ENCODE peak calls at places on chromosomes 13 and 19, in four cellular contexts. Q is stimulated activated CD8-positive, alpha-beta memory T cell treated with anti-CD3 and anti-CD28 coated beads, Interleukin-12 subunit alpha, Interleukin-12 subunit beta, amount 100 ng/mL, for 4 hours; N is T-helper 17 cell; I is amniotic epithelial cell. Z is an unnamed sample.

GRCh38 chr19:55554749-55555152 is 9.4 kb upstream of the SBK3 start:
- DNase-seq in Q (no peak), I (no peak), N (no peak), Z (no peak)

GRCh38 chr19:49073514-49074378 is 1.2 kb upstream of the KCNA7 start:
- DNase-seq in I (no peak), Q (no peak), N (no peak), Z (peak; percentile 40)

GRCh38 chr19:6590458-6591319 is at the start of gene CD70:
- DNase-seq in I (no peak), Q (peak; percentile 20), N (peak; percentile 38), Z (no peak)

GRCh38 chr13:77325371-77325941 is 1.4 kb downstream of the MYCBP2 start:
- DNase-seq in I (no peak), Q (no peak), N (no peak), Z (peak; percentile 4)

GRCh38 chr13:21465710-21466160 is 6.6 kb upstream of the ZDHHC20 start:
- DNase-seq in Q (no peak), N (no peak), I (no peak), Z (peak; percentile 91)

GRCh38 chr13:52862358-52863206 is 14.1 kb upstream of the PCDH8 start:
- DNase-seq in Q (no peak), I (no peak), N (no peak), Z (peak; percentile 74)

GRCh38 chr13:99133230-99133629 is 67.4 kb upstream of the UBAC2 start:
- DNase-seq in N (no peak), Q (no peak), I (no peak), Z (no peak)

GRCh38 chr13:27199691-27200090 is 28.1 kb upstream of the USP12 start:
- DNase-seq in N (no peak), Q (no peak), I (no peak), Z (no peak)

GRCh38 chr13:27599096-27599495 is 21.2 kb downstream of the LNX2 start:
- DNase-seq in Q (no peak), N (no peak), I (no peak), Z (no peak)

GRCh38 chr13:47929156-47929555 is 71.9 kb downstream of the SUCLA2 start:
- DNase-seq in N (no peak), I (no peak), Q (no peak), Z (no peak)

GRCh38 chr19:28497137-28497536 is 715.8 kb downstream of the UQCRFS1 start:
- DNase-seq in N (no peak), I (no peak), Q (no peak), Z (no peak)

GRCh38 chr19:13281567-13282291 is 131.5 kb downstream of the IER2 start:
- DNase-seq in N (no peak), I (no peak), Q (no peak), Z (no peak)

GRCh38 chr13:48891586-48891985 is 84.1 kb upstream of the FNDC3A start:
- DNase-seq in N (no peak), I (peak; percentile 75), Q (no peak), Z (no peak)

GRCh38 chr19:37905936-37906867 is at the start of gene WDR87:
- DNase-seq in N (peak; percentile 38), I (no peak), Q (peak; percentile 8), Z (peak; percentile 73)

GRCh38 chr19:33717878-33718277 is 78.8 kb upstream of the KCTD15 start:
- DNase-seq in N (no peak), I (no peak), Q (no peak), Z (no peak)

GRCh38 chr13:28568286-28568685 is 73.4 kb upstream of the FLT1 start:
- DNase-seq in I (no peak), N (no peak), Q (no peak), Z (peak; percentile 50)

GRCh38 chr19:55594996-55595530 is 4.3 kb downstream of the FIZ1 start:
- DNase-seq in I (peak; percentile 25), N (no peak), Q (no peak), Z (no peak)

GRCh38 chr19:38675611-38676010 is 28.2 kb downstream of the ACTN4 start:
- DNase-seq in Q (no peak), I (no peak), N (no peak), Z (peak; percentile 30)

GRCh38 chr13:28679628-28680027 is 20.7 kb downstream of the POMP start:
- DNase-seq in Q (no peak), N (no peak), I (peak; percentile 29), Z (peak; percentile 64)

GRCh38 chr13:78958019-78958418 is 299.1 kb upstream of the OBI1 start:
- DNase-seq in N (no peak), I (no peak), Q (no peak), Z (no peak)

GRCh38 chr13:75908137-75908536 is 272.0 kb downstream of the LMO7 start:
- DNase-seq in N (no peak), I (no peak), Q (no peak), Z (no peak)

GRCh38 chr19:45250216-45250831 is 747 bp upstream of the MARK4 start:
- DNase-seq in Q (no peak), I (no peak), N (no peak), Z (no peak)

GRCh38 chr13:76925115-76925514 is 23.2 kb upstream of the ACOD1 start:
- DNase-seq in N (no peak), Q (no peak), I (no peak), Z (no peak)

GRCh38 chr13:48579167-48579918 is 46.5 kb upstream of the RCBTB2 start:
- DNase-seq in I (no peak), N (no peak), Q (no peak), Z (no peak)

GRCh38 chr19:18373892-18374629 is 11.9 kb upstream of the GDF15 start:
- DNase-seq in Q (peak; percentile 52), N (no peak), I (peak; percentile 99), Z (peak; percentile 81)

GRCh38 chr13:33487575-33488243 is 202.2 kb upstream of the STARD13 start:
- DNase-seq in I (peak; percentile 62), N (no peak), Q (no peak), Z (peak; percentile 45)

GRCh38 chr13:113044431-113045114 is 61.0 kb upstream of the F7 start:
- DNase-seq in Q (no peak), I (no peak), N (no peak), Z (no peak)

GRCh38 chr19:5492813-5493409 is 37.7 kb downstream of the ZNRF4 start:
- DNase-seq in Q (no peak), I (no peak), N (no peak), Z (no peak)

GRCh38 chr19:1066748-1067340 is at the start of gene ARHGAP45:
- DNase-seq in N (peak; percentile 83), I (no peak), Q (peak; percentile 79), Z (no peak)

GRCh38 chr13:24683833-24684599 is 3.8 kb downstream of the ATP12A start:
- DNase-seq in N (peak; percentile 44), I (no peak), Q (peak; percentile 14), Z (peak; percentile 89)

GRCh38 chr19:17829855-17830566 is 8.7 kb upstream of the INSL3 start:
- DNase-seq in N (no peak), I (peak; percentile 64), Q (no peak), Z (peak; percentile 19)

GRCh38 chr13:93903909-93904308 is 575.6 kb downstream of the DCT start:
- DNase-seq in N (no peak), I (peak; percentile 38), Q (no peak), Z (no peak)

GRCh38 chr19:18418725-18419194 is 438 bp upstream of the SSBP4 start:
- DNase-seq in I (no peak), Q (peak; percentile 41), N (peak; percentile 42), Z (peak; percentile 56)

GRCh38 chr19:31538879-31539278 is 189.6 kb upstream of the TSHZ3 start:
- DNase-seq in N (no peak), I (no peak), Q (no peak), Z (no peak)

GRCh38 chr19:43311706-43312105 is 41.8 kb upstream of the CD177 start:
- DNase-seq in N (no peak), I (peak; percentile 1), Q (no peak), Z (no peak)

GRCh38 chr19:50328257-50329145 is 676 bp downstream of the KCNC3 start:
- DNase-seq in I (no peak), Q (no peak), N (no peak), Z (peak; percentile 64)

GRCh38 chr13:35954207-35954560 is 177.0 kb downstream of the DCLK1 start:
- DNase-seq in I (no peak), N (no peak), Q (no peak), Z (no peak)

GRCh38 chr13:74895042-74895811 is 586.7 kb downstream of the TBC1D4 start:
- DNase-seq in Q (no peak), N (no peak), I (no peak), Z (no peak)

GRCh38 chr13:94415484-94415883 is 64.0 kb downstream of the DCT start:
- DNase-seq in N (no peak), Q (no peak), I (no peak), Z (no peak)

Z was measured in HT-29.